ENCODE peak calls at places on chromosomes 6 and 20, in five cellular contexts. B is adrenal gland, P is breast epithelium, T is sigmoid colon, G is H54. H is an unnamed sample.

GRCh38 chr6:7528565-7528964 is 12.9 kb upstream of the DSP start:
- DNase-seq in B (no peak), P (no peak), T (no peak), G (no peak), H (no peak)

GRCh38 chr6:54283877-54284860 is 24.1 kb upstream of the TINAG start:
- DNase-seq in B (no peak), P (no peak), T (no peak), G (no peak), H (no peak)

GRCh38 chr6:72849346-72849745 is 227.5 kb downstream of the KCNQ5 start:
- DNase-seq in B (no peak), P (no peak), T (no peak), G (no peak), H (no peak)

GRCh38 chr6:36633915-36634314 is 39.8 kb downstream of the SRSF3 start:
- DNase-seq in B (peak; percentile 37), P (peak; percentile 80), T (no peak), G (peak; percentile 38), H (no peak)

GRCh38 chr6:17519120-17519519 is 81.0 kb upstream of the FAM8A1 start:
- DNase-seq in B (no peak), P (no peak), T (no peak), G (no peak), H (no peak)

GRCh38 chr20:18066421-18067333 is 9.0 kb upstream of the OVOL2 start:
- DNase-seq in B (no peak), P (no peak), T (no peak), G (no peak), H (no peak)

GRCh38 chr6:41476407-41476806 is 69.8 kb upstream of the FOXP4 start:
- DNase-seq in B (no peak), P (no peak), T (no peak), G (no peak), H (no peak)

GRCh38 chr6:36839819-36840379 is 655 bp upstream of the CPNE5 start:
- DNase-seq in B (no peak), P (no peak), T (no peak), G (no peak), H (no peak)

GRCh38 chr6:116255246-116255800 is 1.4 kb upstream of the TSPYL4 start:
- DNase-seq in B (peak; percentile 62), P (no peak), T (no peak), G (no peak), H (no peak)

GRCh38 chr6:36780517-36781210 is 58.6 kb downstream of the CPNE5 start:
- DNase-seq in B (no peak), P (no peak), T (no peak), G (no peak), H (no peak)

GRCh38 chr6:20349225-20349624 is 52.5 kb upstream of the E2F3 start:
- DNase-seq in B (no peak), P (no peak), T (no peak), G (no peak), H (no peak)

GRCh38 chr6:11381801-11382513 is 149.5 kb upstream of the NEDD9 start:
- DNase-seq in B (no peak), P (no peak), T (no peak), G (no peak), H (no peak)

GRCh38 chr20:16314320-16314719 is 258.9 kb downstream of the KIF16B start:
- DNase-seq in B (no peak), P (no peak), T (no peak), G (no peak), H (no peak)

GRCh38 chr6:16909599-16910360 is 148.5 kb upstream of the ATXN1 start:
- DNase-seq in B (no peak), P (no peak), T (no peak), G (no peak), H (no peak)

GRCh38 chr6:24710519-24711303 is 8.2 kb downstream of the C6orf62 start:
- DNase-seq in B (no peak), P (no peak), T (no peak), G (no peak), H (no peak)

GRCh38 chr6:9717568-9717967 is 697.3 kb downstream of the TFAP2A start:
- DNase-seq in B (no peak), P (no peak), T (no peak), G (no peak), H (no peak)

GRCh38 chr6:24891004-24891403 is 44.8 kb downstream of the RIPOR2 start:
- DNase-seq in B (no peak), P (no peak), T (no peak), G (no peak), H (no peak)

GRCh38 chr6:138419766-138420165 is 15.7 kb downstream of the HEBP2 start:
- DNase-seq in B (no peak), P (no peak), T (no peak), G (no peak), H (no peak)

DNA sequence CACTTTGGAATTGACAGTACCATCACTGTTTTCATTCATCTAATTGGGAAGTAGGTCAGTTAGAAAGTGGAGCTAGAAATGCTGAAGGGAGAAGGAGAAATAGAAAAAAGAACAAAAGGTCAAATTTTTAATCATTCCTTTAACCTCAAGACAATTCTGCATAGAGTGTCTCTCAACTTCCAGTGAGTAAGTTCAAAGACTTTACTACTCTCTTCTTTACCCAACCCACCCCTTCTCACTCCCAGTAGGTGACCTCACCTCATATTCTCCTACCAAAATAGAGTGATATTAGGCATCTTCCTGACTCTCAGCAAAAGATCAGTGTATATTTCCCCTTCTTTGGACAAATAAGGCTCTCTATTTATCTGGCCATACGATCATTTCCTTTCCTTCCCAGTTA is 340.0 kb upstream of the JAG1 start:
- DNase-seq in B (no peak), P (no peak), T (no peak), G (no peak), H (no peak)
- TF ChIP-seq POLR2A in B (no peak), P (no peak), T (no peak), G (no peak), H (no peak)

GRCh38 chr6:28266563-28266961 is 381 bp upstream of the ZSCAN26 start:
- DNase-seq in B (no peak), P (no peak), T (no peak), G (no peak), H (no peak)

GRCh38 chr6:28264834-28265401 is 2.0 kb upstream of the ZSCAN26 start:
- DNase-seq in B (no peak), P (no peak), T (no peak), G (no peak), H (no peak)

GRCh38 chr6:28269492-28269891 is 2.5 kb downstream of the ZSCAN26 start:
- DNase-seq in B (peak; percentile 31), P (no peak), T (no peak), G (peak; percentile 51), H (no peak)

GRCh38 chr6:28267695-28268059 is 734 bp downstream of the ZSCAN26 start:
- DNase-seq in B (no peak), P (no peak), T (no peak), G (no peak), H (no peak)

GRCh38 chr6:28266962-28267694 is at the start of gene ZSCAN26:
- DNase-seq in B (peak; percentile 86), P (peak; percentile 72), T (peak; percentile 90), G (peak; percentile 57), H (no peak)
- TF ChIP-seq POLR2A in B (peak; percentile 76), P (no peak), T (peak; percentile 55), G (peak; percentile 54), H (no peak)

GRCh38 chr20:44446111-44446722 is 29.5 kb upstream of the TTPAL start:
- DNase-seq in B (no peak), P (no peak), T (no peak), G (no peak), H (no peak)

GRCh38 chr20:44437497-44437896 is 38.2 kb upstream of the TTPAL start:
- DNase-seq in B (no peak), P (no peak), T (no peak), G (no peak), H (no peak)

GRCh38 chr20:44438782-44439181 is 36.9 kb upstream of the TTPAL start:
- DNase-seq in B (no peak), P (no peak), T (no peak), G (no peak), H (no peak)

GRCh38 chr20:44439318-44439717 is 36.4 kb upstream of the TTPAL start:
- DNase-seq in B (no peak), P (no peak), T (no peak), G (no peak), H (no peak)

DNA sequence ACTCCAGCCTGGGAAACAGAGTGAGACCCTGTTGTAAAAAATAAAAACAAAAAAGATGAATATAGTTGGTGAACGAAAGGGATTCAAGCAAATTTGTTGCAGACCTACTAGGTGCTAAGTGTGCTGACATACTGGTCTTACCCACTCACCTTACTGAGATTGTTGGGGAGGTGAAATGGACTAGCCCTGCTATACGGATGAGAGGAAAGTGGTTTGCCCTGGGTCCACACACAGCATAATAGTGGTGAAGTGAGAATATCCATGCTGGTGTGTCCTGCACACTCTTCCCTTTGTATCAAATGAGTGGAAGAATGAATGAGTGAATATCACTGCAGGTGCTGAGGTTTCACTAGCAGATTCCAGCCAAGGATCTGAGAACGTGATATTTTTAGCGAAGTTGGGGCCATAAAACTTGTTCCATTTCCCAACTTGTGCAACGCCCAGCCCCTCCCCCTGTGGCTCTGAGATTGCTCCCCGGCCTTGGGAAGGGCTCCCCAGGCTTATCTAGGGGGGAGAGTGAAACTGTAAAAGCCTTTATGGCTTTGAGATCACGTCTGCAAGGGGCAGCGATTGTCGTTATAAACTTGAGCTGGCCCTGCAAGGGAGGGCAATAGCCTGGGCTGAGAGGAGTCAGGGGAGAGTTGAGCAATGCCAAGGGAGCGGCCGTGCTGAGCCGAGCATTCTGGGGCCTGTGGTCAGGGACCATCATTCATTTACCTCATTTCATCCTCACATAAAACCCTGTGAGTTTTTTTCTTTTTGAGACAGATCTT is 33.2 kb upstream of the TTPAL start:
- DNase-seq in B (peak; percentile 60), P (no peak), T (no peak), G (no peak), H (no peak)
- TF ChIP-seq POLR2A in B (no peak), P (no peak), T (peak; percentile 19), G (no peak), H (no peak)

GRCh38 chr6:170553686-170554085 is 483 bp upstream of the TBP start:
- DNase-seq in B (peak; percentile 24), P (no peak), T (no peak), G (no peak), H (no peak)

GRCh38 chr6:170555305-170555704 is 1.1 kb downstream of the TBP start:
- DNase-seq in B (no peak), P (no peak), T (no peak), G (no peak), H (no peak)

GRCh38 chr6:170554888-170555137 is 644 bp downstream of the TBP start:
- DNase-seq in B (no peak), P (no peak), T (no peak), G (no peak), H (no peak)

GRCh38 chr6:170552765-170553685 is at the start of gene PSMB1:
- DNase-seq in B (peak; percentile 96), P (peak; percentile 90), T (peak; percentile 97), G (peak; percentile 37), H (peak; percentile 97)

GRCh38 chr6:170554086-170554887 is at the start of gene TBP:
- DNase-seq in B (peak; percentile 98), P (peak; percentile 97), T (peak; percentile 99), G (peak; percentile 63), H (peak; percentile 98)
- TF ChIP-seq POLR2A in B (peak; percentile 17), P (peak; percentile 27), T (peak; percentile 54), G (peak; percentile 57), H (peak; percentile 11)

DNA sequence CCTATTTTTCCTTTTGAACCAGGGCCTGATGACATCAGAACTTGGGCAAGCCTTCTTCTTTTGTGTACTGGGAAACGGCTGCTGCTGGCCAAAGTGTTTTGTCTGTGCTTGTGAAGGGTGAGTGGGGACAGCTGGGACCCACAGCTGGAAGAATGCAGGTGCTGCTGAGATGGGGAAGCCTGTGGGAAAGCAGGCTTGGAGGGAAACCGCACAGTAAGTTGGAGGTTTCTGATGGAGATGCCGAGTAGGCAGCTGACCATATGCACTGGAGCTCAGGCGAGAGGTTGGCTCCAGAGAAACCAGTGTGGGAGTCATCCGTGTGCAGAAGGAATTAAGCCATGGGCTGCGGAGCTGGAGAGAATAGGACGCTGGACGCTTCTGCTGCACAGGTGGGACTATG is 8.5 kb upstream of the PSMG4 start:
- DNase-seq in B (no peak), P (no peak), T (peak; percentile 75), G (no peak), H (no peak)
- TF ChIP-seq POLR2A in B (no peak), P (no peak), T (no peak), G (no peak), H (no peak)